ENCODE peak calls at places on chromosomes 6 and 20, in ten cellular contexts. Q, X, F, T, L, S, J, M, E and U are unnamed samples.

GRCh38 chr6:1724124-1724523 is 114.4 kb downstream of the FOXC1 start:
- DNase-seq in Q (no peak), X (no peak), F (no peak), T (no peak), L (no peak), S (no peak), J (no peak), M (no peak), E (no peak), U (no peak)

GRCh38 chr20:57503035-57503658 is 21.8 kb downstream of the CTCFL start:
- DNase-seq in Q (no peak), X (no peak), F (no peak), T (no peak), L (no peak), S (no peak), J (no peak), M (no peak), E (no peak), U (no peak)

GRCh38 chr6:48560408-48560807 is 449.4 kb upstream of the PTCHD4 start:
- DNase-seq in Q (no peak), X (no peak), F (no peak), T (peak; percentile 40), L (no peak), S (no peak), J (peak; percentile 11), M (no peak), E (no peak), U (no peak)

GRCh38 chr20:23566199-23566932 is 1.9 kb downstream of the CST9L start:
- DNase-seq in Q (no peak), X (no peak), F (no peak), T (no peak), L (no peak), S (no peak), J (no peak), M (no peak), E (no peak), U (no peak)

GRCh38 chr20:53463101-53463972 is 130.3 kb downstream of the ZNF217 start:
- DNase-seq in Q (no peak), X (no peak), F (no peak), T (no peak), L (no peak), S (no peak), J (no peak), M (peak; percentile 35), E (no peak), U (no peak)

GRCh38 chr6:112683926-112684325 is 336.8 kb downstream of the RFPL4B start:
- DNase-seq in Q (no peak), X (no peak), F (no peak), T (peak; percentile 87), L (no peak), S (no peak), J (peak; percentile 77), M (no peak), E (no peak), U (no peak)

GRCh38 chr6:85066270-85066669 is 301.9 kb upstream of the TBX18 start:
- DNase-seq in Q (no peak), X (no peak), F (no peak), T (no peak), L (no peak), S (no peak), J (no peak), M (no peak), E (no peak), U (no peak)

GRCh38 chr20:50551288-50551687 is 41.1 kb downstream of the PTPN1 start:
- DNase-seq in Q (no peak), X (no peak), F (no peak), T (no peak), L (no peak), S (no peak), J (no peak), M (no peak), E (no peak), U (no peak)

GRCh38 chr6:24662206-24662605 is 4.5 kb downstream of the TDP2 start:
- DNase-seq in Q (no peak), X (no peak), F (no peak), T (no peak), L (no peak), S (no peak), J (no peak), M (no peak), E (no peak), U (peak; percentile 30)

GRCh38 chr20:62652051-62652893 is 10.0 kb downstream of the SLCO4A1 start:
- DNase-seq in Q (peak; percentile 53), X (no peak), F (peak; percentile 52), T (peak; percentile 90), L (no peak), S (peak; percentile 33), J (peak; percentile 46), M (peak; percentile 92), E (peak; percentile 79), U (peak; percentile 94)

GRCh38 chr20:33299111-33299603 is 16.1 kb downstream of the BPIFB1 start:
- DNase-seq in Q (peak; percentile 61), X (peak; percentile 64), F (peak; percentile 69), T (peak; percentile 23), L (peak; percentile 89), S (peak; percentile 62), J (peak; percentile 38), M (peak; percentile 62), E (peak; percentile 72), U (peak; percentile 57)

GRCh38 chr6:46129301-46129633 is 522 bp upstream of the ENPP4 start:
- DNase-seq in Q (no peak), X (no peak), F (peak; percentile 4), T (no peak), L (no peak), S (peak; percentile 3), J (no peak), M (no peak), E (no peak), U (no peak)

GRCh38 chr20:18537651-18538050 is 29.6 kb upstream of the SMIM26 start:
- DNase-seq in Q (no peak), X (no peak), F (no peak), T (no peak), L (no peak), S (no peak), J (no peak), M (no peak), E (no peak), U (no peak)

GRCh38 chr6:71892641-71893040 is 6.3 kb downstream of the RIMS1 start:
- DNase-seq in Q (no peak), X (no peak), F (no peak), T (no peak), L (no peak), S (no peak), J (no peak), M (no peak), E (no peak), U (no peak)

GRCh38 chr6:160730911-160731310 is 28.9 kb downstream of the PLG start:
- DNase-seq in Q (no peak), X (no peak), F (no peak), T (no peak), L (no peak), S (no peak), J (no peak), M (no peak), E (peak; percentile 3), U (no peak)

GRCh38 chr6:43416935-43417334 is 10.4 kb upstream of the ABCC10 start:
- DNase-seq in Q (no peak), X (no peak), F (no peak), T (no peak), L (no peak), S (no peak), J (no peak), M (no peak), E (no peak), U (no peak)

GRCh38 chr6:72712921-72713320 is 91.1 kb downstream of the KCNQ5 start:
- DNase-seq in Q (no peak), X (no peak), F (no peak), T (peak; percentile 57), L (no peak), S (no peak), J (no peak), M (no peak), E (no peak), U (no peak)

GRCh38 chr6:12543953-12544352 is 172.6 kb upstream of the PHACTR1 start:
- DNase-seq in Q (no peak), X (no peak), F (no peak), T (no peak), L (no peak), S (no peak), J (peak; percentile 85), M (no peak), E (no peak), U (no peak)

GRCh38 chr20:63011798-63012197 is 5.0 kb upstream of the BHLHE23 start:
- DNase-seq in Q (no peak), X (no peak), F (no peak), T (no peak), L (no peak), S (no peak), J (peak; percentile 83), M (peak; percentile 7), E (no peak), U (no peak)

GRCh38 chr6:16391451-16391912 is 153.1 kb downstream of the GMPR start:
- DNase-seq in Q (no peak), X (no peak), F (no peak), T (peak; percentile 36), L (no peak), S (no peak), J (no peak), M (no peak), E (no peak), U (no peak)

GRCh38 chr6:26349964-26350857 is 14.8 kb upstream of the BTN3A2 start:
- DNase-seq in Q (no peak), X (no peak), F (no peak), T (no peak), L (no peak), S (no peak), J (peak; percentile 75), M (no peak), E (no peak), U (no peak)

GRCh38 chr6:63643862-63644261 is 8.3 kb downstream of the PHF3 start:
- DNase-seq in Q (peak; percentile 7), X (no peak), F (no peak), T (peak; percentile 63), L (no peak), S (no peak), J (no peak), M (no peak), E (no peak), U (no peak)

GRCh38 chr6:108635505-108636226 is 74.9 kb downstream of the FOXO3 start:
- DNase-seq in Q (peak; percentile 25), X (no peak), F (no peak), T (no peak), L (no peak), S (peak; percentile 16), J (no peak), M (no peak), E (no peak), U (no peak)

GRCh38 chr6:147564556-147564955 is 56.1 kb downstream of the SAMD5 start:
- DNase-seq in Q (no peak), X (no peak), F (no peak), T (no peak), L (no peak), S (no peak), J (no peak), M (no peak), E (no peak), U (no peak)

GRCh38 chr6:112145080-112145573 is 57.7 kb downstream of the FAM229B start:
- DNase-seq in Q (no peak), X (no peak), F (no peak), T (no peak), L (no peak), S (no peak), J (no peak), M (no peak), E (no peak), U (no peak)

GRCh38 chr6:153074761-153075160 is 56.3 kb downstream of the RGS17 start:
- DNase-seq in Q (no peak), X (no peak), F (no peak), T (no peak), L (no peak), S (no peak), J (no peak), M (no peak), E (no peak), U (no peak)

GRCh38 chr20:17138237-17138636 is 88.6 kb upstream of the PCSK2 start:
- DNase-seq in Q (no peak), X (no peak), F (no peak), T (no peak), L (no peak), S (no peak), J (no peak), M (no peak), E (no peak), U (no peak)

GRCh38 chr20:50325651-50326050 is 135.0 kb downstream of the CEBPB start:
- DNase-seq in Q (no peak), X (no peak), F (no peak), T (no peak), L (no peak), S (no peak), J (no peak), M (no peak), E (no peak), U (no peak)